ENCODE peak calls at places on chromosomes 4 and X, in five cellular contexts. N is fibroblast of villous mesenchyme, U is A549, Z is heart right ventricle, W is tibial artery. Y is an unnamed sample.

GRCh38 chrX:115562492-115562872 is 1.5 kb downstream of the PLS3 start:
- DNase-seq in U (peak), N (peak), W (no peak), Z (no peak), Y (no peak)

GRCh38 chrX:39313149-39313548 is 511.9 kb downstream of the MID1IP1 start:
- DNase-seq in W (no peak), Z (no peak), N (no peak), U (no peak), Y (no peak)

GRCh38 chr4:82898322-82899243 is 2.0 kb upstream of the THAP9 start:
- DNase-seq in U (peak), W (peak), Z (no peak), N (peak), Y (no peak)

GRCh38 chr4:13992041-13992440 is 364.5 kb upstream of the BOD1L1 start:
- DNase-seq in U (no peak), W (no peak), Z (no peak), N (no peak), Y (no peak)

GRCh38 chr4:53061467-53061866 is 199.3 kb downstream of the RASL11B start:
- DNase-seq in U (no peak), Z (no peak), N (no peak), W (no peak), Y (no peak)

GRCh38 chr4:99634742-99635360 is 22.8 kb downstream of the C4orf54 start:
- DNase-seq in Z (no peak), U (no peak), N (no peak), W (no peak), Y (no peak)

GRCh38 chrX:2516612-2517011 is 15.8 kb upstream of the DHRSX start:
- DNase-seq in U (no peak), Z (no peak), W (no peak), N (no peak), Y (no peak)

GRCh38 chrX:12825801-12826200 is 34.6 kb downstream of the PRPS2 start:
- DNase-seq in U (no peak), N (no peak), Z (no peak), W (no peak), Y (no peak)

GRCh38 chr4:47383829-47384427 is 79.6 kb downstream of the COMMD8 start:
- DNase-seq in U (peak), W (no peak), Z (no peak), N (peak), Y (peak)

GRCh38 chr4:55684276-55684675 is 48.2 kb upstream of the NMU start:
- DNase-seq in W (no peak), Z (no peak), U (no peak), N (no peak), Y (no peak)

GRCh38 chr4:123672987-123673386 is 276.4 kb downstream of the SPRY1 start:
- DNase-seq in N (peak), U (peak), Z (no peak), W (no peak), Y (no peak)

GRCh38 chrX:16953606-16954211 is 7.3 kb downstream of the REPS2 start:
- DNase-seq in W (no peak), Z (no peak), U (peak), N (no peak), Y (no peak)

GRCh38 chr4:28391877-28392276 is 1531.2 kb downstream of the STIM2 start:
- DNase-seq in U (no peak), W (no peak), N (no peak), Z (no peak), Y (no peak)

GRCh38 chr4:9947168-9948062 is 73.9 kb downstream of the SLC2A9 start:
- DNase-seq in Z (no peak), N (no peak), U (no peak), W (no peak), Y (no peak)

GRCh38 chrX:15438332-15438731 is 54.1 kb upstream of the VEGFD start:
- DNase-seq in W (no peak), U (no peak), N (no peak), Z (no peak), Y (no peak)

GRCh38 chrX:56232221-56233082 is at the start of gene KLF8:
- DNase-seq in W (peak), N (no peak), U (no peak), Z (peak), Y (peak)

GRCh38 chrX:65587616-65588526 is 53.3 kb upstream of the LAS1L start:
- DNase-seq in Z (peak), N (peak), U (peak), W (peak), Y (no peak)

GRCh38 chr4:5824635-5825034 is 68.3 kb downstream of the CRMP1 start:
- DNase-seq in Z (no peak), W (no peak), N (peak), U (peak), Y (no peak)

GRCh38 chr4:79201976-79202375 is 123.9 kb downstream of the NAA11 start:
- DNase-seq in U (no peak), Z (no peak), W (no peak), N (no peak), Y (no peak)

GRCh38 chr4:143360838-143361237 is 24.2 kb downstream of the GAB1 start:
- DNase-seq in W (no peak), Z (no peak), N (no peak), U (no peak), Y (no peak)

GRCh38 chrX:2697306-2697705 is 6.2 kb downstream of the CD99 start:
- DNase-seq in N (no peak), Z (no peak), W (no peak), U (no peak), Y (no peak)

GRCh38 chrX:129786210-129786651 is 6.5 kb downstream of the SASH3 start:
- DNase-seq in N (no peak), W (no peak), U (no peak), Z (no peak), Y (no peak)

GRCh38 chr4:131192318-131192717 is 1956.8 kb upstream of the PCDH10 start:
- DNase-seq in W (no peak), N (no peak), Z (no peak), U (no peak), Y (no peak)

DNA sequence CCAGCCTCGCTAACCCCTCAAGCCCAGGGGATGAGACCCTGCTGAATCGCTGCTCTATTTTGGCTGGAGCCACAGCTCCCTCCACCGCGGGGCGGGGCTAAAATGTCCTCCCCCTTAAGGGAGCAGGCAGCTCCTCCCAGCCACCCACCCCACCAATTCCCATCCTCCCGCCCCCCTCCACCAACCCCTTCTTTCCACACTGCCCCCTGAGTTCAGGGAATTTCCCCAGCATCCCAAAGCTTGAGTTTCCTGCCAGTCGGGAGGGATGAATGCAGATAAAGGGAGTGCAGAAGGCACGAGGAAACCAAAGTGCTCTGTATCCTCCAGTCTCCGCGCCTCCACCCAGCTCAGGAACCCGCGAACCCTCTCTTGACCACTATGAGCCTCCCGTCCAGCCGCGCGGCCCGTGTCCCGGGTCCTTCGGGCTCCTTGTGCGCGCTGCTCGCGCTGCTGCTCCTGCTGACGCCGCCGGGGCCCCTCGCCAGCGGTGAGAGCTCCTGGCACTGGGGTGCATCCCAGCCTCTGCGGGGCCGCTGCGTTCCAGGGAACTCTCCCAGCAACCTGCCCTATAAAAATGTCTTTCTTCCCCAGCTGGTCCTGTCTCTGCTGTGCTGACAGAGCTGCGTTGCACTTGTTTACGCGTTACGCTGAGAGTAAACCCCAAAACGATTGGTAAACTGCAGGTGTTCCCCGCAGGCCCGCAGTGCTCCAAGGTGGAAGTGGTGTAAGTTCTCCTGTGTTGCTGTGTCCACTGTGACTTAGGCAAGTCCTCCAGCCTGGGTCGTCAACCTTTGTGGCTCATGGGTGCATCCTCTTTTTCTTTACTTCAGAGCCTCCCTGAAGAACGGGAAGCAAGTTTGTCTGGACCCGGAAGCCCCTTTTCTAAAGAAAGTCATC is at the start of gene CXCL6:
- DNase-seq in N (peak), U (no peak), Z (peak), W (no peak), Y (no peak)
- H3K4me3 ChIP-seq in N (peak), U (peak), Z (no peak), W (peak), Y (no peak)

GRCh38 chr4:75248770-75249467 is 265.3 kb downstream of the RCHY1 start:
- DNase-seq in N (peak), Z (no peak), W (no peak), U (no peak), Y (no peak)

GRCh38 chr4:75244325-75244724 is 269.9 kb downstream of the RCHY1 start:
- DNase-seq in W (no peak), Z (no peak), U (no peak), N (no peak), Y (no peak)

DNA sequence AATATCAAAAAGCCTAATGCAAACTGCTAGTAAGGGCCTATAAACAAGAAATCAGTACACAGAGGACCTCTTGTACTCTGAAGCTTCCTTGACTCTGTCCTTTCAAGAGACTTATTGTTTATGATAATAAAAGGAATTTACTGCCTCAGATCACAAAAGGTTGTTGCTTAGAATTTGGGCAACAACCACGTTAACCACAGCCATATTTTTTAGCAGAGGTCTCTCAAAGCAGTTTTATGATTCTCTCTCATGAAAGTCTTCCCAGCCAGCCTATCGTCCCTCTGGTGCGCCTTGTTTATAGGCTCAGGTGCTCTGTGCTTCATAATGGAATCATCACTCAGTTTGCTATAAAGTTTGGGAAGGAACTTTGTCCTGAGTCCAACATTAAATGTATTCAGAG is 270.6 kb downstream of the RCHY1 start:
- DNase-seq in N (peak), U (no peak), Z (no peak), W (no peak), Y (no peak)
- H3K4me3 ChIP-seq in N (no peak), U (no peak), Z (no peak), W (no peak), Y (no peak)

DNA sequence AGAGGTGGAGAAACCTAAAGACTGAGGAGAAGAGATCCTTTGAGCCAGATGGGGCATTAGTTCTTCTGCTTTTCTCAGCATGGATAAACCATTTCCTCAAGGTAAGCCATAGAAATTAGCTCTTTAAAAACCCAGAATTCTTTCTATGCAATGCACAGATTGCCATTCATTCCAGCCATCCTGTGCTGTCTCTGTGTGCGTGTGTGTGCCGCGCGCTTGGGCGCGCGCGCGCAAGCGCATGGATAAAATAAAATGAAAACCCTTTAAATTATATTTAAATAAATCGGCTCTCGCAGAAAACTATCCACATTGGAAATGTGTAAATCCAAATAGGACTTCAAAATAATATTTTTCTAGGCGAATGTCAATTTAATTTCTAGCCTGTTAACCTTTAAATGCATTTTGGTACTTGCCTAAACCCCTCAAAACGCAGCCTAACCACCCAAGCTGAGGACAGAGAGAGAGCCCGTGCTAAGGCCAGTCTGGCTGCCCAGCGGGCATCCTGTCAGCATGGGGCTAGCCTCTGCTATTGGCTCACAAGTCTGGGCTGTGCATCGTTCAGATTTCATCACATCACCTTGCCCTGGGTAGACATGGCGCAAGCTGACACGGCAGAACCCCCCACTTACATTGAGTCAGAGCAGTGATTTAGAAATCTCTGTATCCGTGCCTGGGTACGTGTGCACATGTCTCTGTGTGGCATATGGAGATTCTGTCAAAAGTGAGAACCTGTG is 112.9 kb upstream of the VAMP7 start:
- DNase-seq in N (peak), Z (no peak), W (no peak), U (peak), Y (no peak)
- H3K4me3 ChIP-seq in N (peak), Z (no peak), W (peak), U (peak), Y (no peak)

GRCh38 chrX:48714573-48714972 is 18.0 kb downstream of the SUV39H1 start:
- DNase-seq in Z (no peak), N (peak), W (no peak), U (no peak), Y (no peak)
- H3K4me3 ChIP-seq in Z (no peak), N (no peak), W (no peak), U (no peak), Y (peak)

GRCh38 chrX:134460861-134461218 is 875 bp downstream of the HPRT1 start:
- DNase-seq in N (peak), Z (no peak), W (no peak), U (peak), Y (no peak)
- H3K4me3 ChIP-seq in N (peak), Z (peak), W (peak), U (peak), Y (peak)

GRCh38 chr4:54542540-54543041 is 115.2 kb upstream of the KIT start:
- DNase-seq in U (no peak), N (no peak), Z (no peak), W (no peak), Y (no peak)

GRCh38 chr4:54540931-54541330 is 116.8 kb upstream of the KIT start:
- DNase-seq in N (no peak), Z (no peak), U (no peak), W (no peak), Y (no peak)

GRCh38 chr4:54543088-54543795 is 114.5 kb upstream of the KIT start:
- DNase-seq in N (peak), Z (no peak), W (no peak), U (no peak), Y (no peak)

GRCh38 chr4:54541426-54542118 is 116.2 kb upstream of the KIT start:
- DNase-seq in N (peak), Z (no peak), W (no peak), U (no peak), Y (no peak)

GRCh38 chr4:54542119-54542438 is 115.7 kb upstream of the KIT start:
- DNase-seq in W (no peak), Z (no peak), N (no peak), U (no peak), Y (no peak)
- H3K4me3 ChIP-seq in W (no peak), Z (no peak), N (no peak), U (no peak), Y (no peak)

Y was measured in CD8-positive, alpha-beta memory T cell.